ENCODE peak calls at places on chromosomes 16 and 17, in nine cellular contexts. I, E, W, A, V, D, U, Q and Z are unnamed samples.

GRCh38 chr17:78001182-78001581 is 42.7 kb downstream of the TNRC6C start:
- DNase-seq in U (no peak), I (no peak), D (no peak), W (no peak), A (no peak), V (no peak), E (no peak), Q (no peak), Z (peak)

GRCh38 chr16:86225905-86226371 is 284.4 kb upstream of the FOXF1 start:
- DNase-seq in I (no peak), W (no peak), D (no peak), U (no peak), A (no peak), V (no peak), E (peak), Q (no peak), Z (no peak)

GRCh38 chr16:23408242-23409201 is 44.5 kb downstream of the COG7 start:
- DNase-seq in Q (no peak), I (no peak), W (no peak), E (peak), D (peak), U (no peak), V (peak), A (peak), Z (peak)

GRCh38 chr16:78437352-78437968 is 338.0 kb downstream of the WWOX start:
- DNase-seq in W (no peak), A (peak), I (no peak), E (no peak), V (no peak), Q (peak), U (no peak), D (no peak), Z (peak)

GRCh38 chr16:57261806-57262205 is 16.7 kb downstream of the ARL2BP start:
- DNase-seq in U (no peak), E (no peak), I (no peak), D (no peak), V (no peak), W (no peak), Q (no peak), A (no peak), Z (no peak)

GRCh38 chr17:76382803-76383644 is 1.4 kb upstream of the SPHK1 start:
- DNase-seq in W (peak), U (no peak), D (peak), V (peak), A (peak), Q (peak), E (peak), I (peak), Z (peak)

GRCh38 chr17:59154721-59155438 is at the start of gene SKA2:
- DNase-seq in U (peak), E (no peak), W (peak), Q (no peak), A (no peak), V (no peak), D (no peak), I (peak), Z (peak)

GRCh38 chr16:10575506-10576130 is 4.8 kb downstream of the EMP2 start:
- DNase-seq in D (no peak), W (no peak), V (no peak), A (no peak), E (peak), Q (no peak), U (no peak), I (no peak), Z (no peak)

GRCh38 chr16:84607694-84608093 is 10.2 kb downstream of the COTL1 start:
- DNase-seq in V (no peak), E (no peak), D (no peak), Q (no peak), I (no peak), A (no peak), U (peak), W (no peak), Z (no peak)

GRCh38 chr17:75130632-75131277 is 787 bp downstream of the NT5C start:
- DNase-seq in V (peak), U (peak), D (peak), E (peak), A (peak), W (no peak), I (no peak), Q (peak), Z (peak)

GRCh38 chr16:79873825-79874224 is 273.3 kb upstream of the MAF start:
- DNase-seq in A (no peak), E (no peak), V (no peak), W (no peak), Q (no peak), U (no peak), D (no peak), I (no peak), Z (no peak)

GRCh38 chr17:64200080-64201042 is 62.7 kb downstream of the TEX2 start:
- DNase-seq in W (no peak), I (no peak), E (peak), Q (no peak), D (no peak), U (no peak), A (peak), V (peak), Z (no peak)

GRCh38 chr16:72819345-72819744 is 228.6 kb downstream of the ZFHX3 start:
- DNase-seq in V (peak), I (no peak), U (no peak), A (peak), W (no peak), E (peak), D (peak), Q (no peak), Z (no peak)

GRCh38 chr17:1068356-1068755 is 71.4 kb downstream of the TIMM22 start:
- DNase-seq in U (no peak), W (no peak), V (no peak), I (no peak), D (no peak), A (no peak), E (no peak), Q (no peak), Z (no peak)

GRCh38 chr16:87662254-87663204 is 60.2 kb downstream of the JPH3 start:
- DNase-seq in A (no peak), W (no peak), I (no peak), E (no peak), V (no peak), Q (no peak), D (no peak), U (no peak), Z (peak)

GRCh38 chr17:67364847-67365761 is 1.3 kb downstream of the PSMD12 start:
- DNase-seq in U (no peak), A (no peak), E (no peak), W (no peak), D (no peak), V (no peak), I (no peak), Q (no peak), Z (no peak)

GRCh38 chr16:11085025-11085485 is 140.7 kb downstream of the CLEC16A start:
- DNase-seq in D (no peak), E (peak), U (no peak), Q (no peak), V (no peak), A (no peak), I (no peak), W (no peak), Z (peak)

GRCh38 chr17:51608251-51608933 is 348.0 kb downstream of the UTP18 start:
- DNase-seq in Q (no peak), A (no peak), I (no peak), U (no peak), V (no peak), D (no peak), W (no peak), E (no peak), Z (no peak)

GRCh38 chr17:79622201-79622601 is 11.3 kb upstream of the RBFOX3 start:
- DNase-seq in V (no peak), A (no peak), D (no peak), E (no peak), Q (no peak), W (no peak), U (no peak), I (no peak), Z (no peak)

GRCh38 chr17:75877752-75878173 is 618 bp downstream of the TRIM47 start:
- DNase-seq in V (peak), W (peak), D (peak), A (peak), I (peak), Q (peak), E (peak), U (peak), Z (peak)

GRCh38 chr17:1511290-1511689 is 5.1 kb downstream of the INPP5K start:
- DNase-seq in V (no peak), E (no peak), W (no peak), A (peak), Q (no peak), D (no peak), I (no peak), U (no peak), Z (no peak)

GRCh38 chr16:17296412-17296811 is 174.3 kb downstream of the XYLT1 start:
- DNase-seq in U (no peak), E (no peak), V (no peak), A (no peak), W (no peak), I (peak), Q (no peak), D (no peak), Z (peak)

GRCh38 chr17:81940538-81941483 is 3.7 kb upstream of the PYCR1 start:
- DNase-seq in U (no peak), Q (no peak), A (no peak), I (no peak), W (no peak), D (no peak), E (no peak), V (no peak), Z (no peak)

GRCh38 chr16:79154081-79154480 is 446.5 kb downstream of the MAF start:
- DNase-seq in E (no peak), A (no peak), I (no peak), U (no peak), D (no peak), Q (no peak), W (no peak), V (no peak), Z (no peak)

GRCh38 chr17:27363322-27363721 is 69.4 kb downstream of the WSB1 start:
- DNase-seq in W (no peak), I (no peak), V (no peak), D (no peak), U (no peak), Q (no peak), A (no peak), E (no peak), Z (no peak)

GRCh38 chr16:27096375-27096774 is 29.6 kb downstream of the C16orf82 start:
- DNase-seq in Q (no peak), I (no peak), A (no peak), V (no peak), U (no peak), E (no peak), D (no peak), W (no peak), Z (no peak)

GRCh38 chr16:11016993-11017392 is 72.6 kb downstream of the CLEC16A start:
- DNase-seq in U (no peak), Q (no peak), E (peak), D (peak), I (no peak), W (no peak), A (peak), V (peak), Z (no peak)

GRCh38 chr17:6145946-6146345 is 75.8 kb downstream of the WSCD1 start:
- DNase-seq in U (no peak), D (no peak), V (no peak), W (no peak), A (no peak), Q (no peak), I (no peak), E (no peak), Z (no peak)

GRCh38 chr17:21039839-21040575 is 2.8 kb downstream of the USP22 start:
- DNase-seq in V (peak), I (peak), D (peak), Q (peak), A (peak), U (no peak), E (peak), W (no peak), Z (peak)